ENCODE peak calls at places on chromosomes 1 and 21, in four cellular contexts. T is naive thymus-derived CD8-positive, alpha-beta T cell; W is MV-4-11; L is NCI-H1694 treated with DMSO at 0.1 percent for 48 hours. K is an unnamed sample.

GRCh38 chr1:186236921-186237320 is 138.1 kb downstream of the TPR start:
- DNase-seq in L (no peak), T (no peak), W (no peak), K (no peak)

GRCh38 chr1:248618878-248619277 is 16.0 kb downstream of the OR2T11 start:
- DNase-seq in L (peak; percentile 67), T (peak; percentile 20), W (peak; percentile 67), K (peak; percentile 22)

GRCh38 chr1:200442537-200443169 is 32.8 kb upstream of the ZNF281 start:
- DNase-seq in L (no peak), W (no peak), T (no peak), K (no peak)

GRCh38 chr1:179115181-179115580 is 33.3 kb downstream of the TOR3A start:
- DNase-seq in T (no peak), W (no peak), L (no peak), K (no peak)

GRCh38 chr1:20183876-20184275 is 2.0 kb upstream of the UBXN10 start:
- DNase-seq in W (no peak), T (no peak), L (no peak), K (no peak)

GRCh38 chr1:234543442-234544093 is 64.6 kb upstream of the TARBP1 start:
- DNase-seq in T (no peak), L (no peak), W (no peak), K (no peak)

GRCh38 chr21:44551290-44552015 is at the start of gene KRTAP10-2:
- DNase-seq in W (no peak), T (no peak), L (no peak), K (no peak)

GRCh38 chr1:1602941-1603506 is 3.1 kb upstream of the FNDC10 start:
- DNase-seq in T (no peak), W (no peak), L (no peak), K (no peak)

GRCh38 chr21:34926784-34927548 is 122.1 kb downstream of the RUNX1 start:
- DNase-seq in T (no peak), W (no peak), L (no peak), K (no peak)

GRCh38 chr1:244012232-244012631 is 38.9 kb upstream of the ZBTB18 start:
- DNase-seq in W (no peak), L (no peak), T (no peak), K (no peak)

GRCh38 chr1:175397103-175397502 is 204.5 kb upstream of the KIAA0040 start:
- DNase-seq in T (no peak), L (no peak), W (no peak), K (no peak)

GRCh38 chr1:221162939-221163338 is 283.7 kb downstream of the HLX start:
- DNase-seq in T (no peak), W (no peak), L (no peak), K (no peak)

GRCh38 chr1:228792601-228793000 is 57.3 kb downstream of the RHOU start:
- DNase-seq in L (no peak), T (no peak), W (no peak), K (no peak)

GRCh38 chr21:27534211-27534610 is 567.3 kb upstream of the ADAMTS5 start:
- DNase-seq in L (no peak), W (no peak), T (no peak), K (no peak)

GRCh38 chr1:229221106-229222019 is 49.5 kb upstream of the RAB4A start:
- DNase-seq in W (peak; percentile 24), L (peak; percentile 66), T (peak; percentile 31), K (no peak)

GRCh38 chr1:152679454-152679853 is 4.4 kb downstream of the LCE2C start:
- DNase-seq in W (no peak), T (no peak), L (no peak), K (no peak)

GRCh38 chr1:53049574-53049967 is 12.4 kb upstream of the PODN start:
- DNase-seq in T (no peak), W (no peak), L (no peak), K (no peak)

GRCh38 chr1:79040424-79041089 is 34.0 kb upstream of the ADGRL4 start:
- DNase-seq in W (peak; percentile 33), L (no peak), T (no peak), K (no peak)

GRCh38 chr1:3275471-3276340 is 178.8 kb upstream of the ARHGEF16 start:
- DNase-seq in T (no peak), L (no peak), W (no peak), K (no peak)

GRCh38 chr1:9240914-9241820 is 6.6 kb downstream of the H6PD start:
- DNase-seq in T (no peak), L (no peak), W (no peak), K (no peak)

GRCh38 chr21:35204850-35205564 is 155.9 kb upstream of the RUNX1 start:
- DNase-seq in L (no peak), T (peak; percentile 21), W (peak; percentile 78), K (no peak)

GRCh38 chr1:205670611-205671430 is 9.5 kb downstream of the SLC45A3 start:
- DNase-seq in W (no peak), T (no peak), L (no peak), K (no peak)

GRCh38 chr1:178093150-178093957 is 550 bp upstream of the RASAL2 start:
- DNase-seq in L (peak; percentile 93), T (peak; percentile 4), W (peak; percentile 90), K (no peak)

GRCh38 chr1:8875216-8875861 is 3.1 kb downstream of the ENO1 start:
- DNase-seq in W (no peak), T (no peak), L (no peak), K (no peak)

GRCh38 chr1:18726388-18726787 is 95.7 kb downstream of the PAX7 start:
- DNase-seq in T (no peak), W (no peak), L (no peak), K (no peak)

GRCh38 chr1:10696977-10697376 is 99.5 kb downstream of the CASZ1 start:
- DNase-seq in T (no peak), W (peak; percentile 12), L (no peak), K (no peak)

GRCh38 chr1:86798608-86799291 is 94.4 kb downstream of the SH3GLB1 start:
- DNase-seq in L (no peak), W (no peak), T (no peak), K (no peak)

GRCh38 chr21:29149771-29150425 is 19.5 kb downstream of the MAP3K7CL start:
- DNase-seq in L (no peak), W (no peak), T (no peak), K (no peak)